ENCODE peak calls at places on chromosomes 7 and 10, in five cellular contexts. U is cardiac muscle cell, Z is colonic mucosa, L is mesendoderm, E is hepatocyte. B is an unnamed sample.

GRCh38 chr7:117871778-117872538 is 1.3 kb downstream of the CTTNBP2 start:
- DNase-seq in U (peak; percentile 72), L (peak; percentile 59), Z (peak; percentile 27), E (peak; percentile 42), B (peak; percentile 20)

GRCh38 chr7:106176414-106177294 is 64.5 kb upstream of the SYPL1 start:
- DNase-seq in Z (peak; percentile 83), E (peak; percentile 89), U (peak; percentile 90), L (peak; percentile 90), B (peak; percentile 88)

GRCh38 chr7:66150471-66150870 is 35.8 kb downstream of the CRCP start:
- DNase-seq in Z (peak; percentile 60), E (no peak), L (no peak), U (no peak), B (peak; percentile 62)

GRCh38 chr10:4801405-4801804 is 24.6 kb upstream of the AKR1E2 start:
- DNase-seq in Z (no peak), L (peak; percentile 44), U (no peak), E (no peak), B (no peak)

GRCh38 chr7:17446340-17446739 is 147.9 kb downstream of the AHR start:
- DNase-seq in Z (no peak), L (no peak), U (no peak), E (no peak), B (no peak)

GRCh38 chr10:65320256-65321026 is 1605.4 kb upstream of the LRRTM3 start:
- DNase-seq in E (no peak), L (peak; percentile 27), U (no peak), Z (no peak), B (no peak)

GRCh38 chr7:27128034-27128433 is 2.5 kb downstream of the HOXA4 start:
- DNase-seq in E (no peak), U (no peak), Z (peak; percentile 26), L (no peak), B (no peak)

GRCh38 chr10:112361951-112362770 is 11.8 kb upstream of the ACSL5 start:
- DNase-seq in L (peak; percentile 78), Z (peak; percentile 79), E (no peak), U (peak; percentile 35), B (peak; percentile 59)

GRCh38 chr7:121138262-121138933 is 149.9 kb downstream of the CPED1 start:
- DNase-seq in E (no peak), U (no peak), L (peak; percentile 30), Z (no peak), B (no peak)

GRCh38 chr7:90626011-90626410 is 29.9 kb downstream of the CDK14 start:
- DNase-seq in U (no peak), Z (no peak), L (peak; percentile 85), E (no peak), B (no peak)

GRCh38 chr7:130904031-130904757 is 170.2 kb upstream of the KLF14 start:
- DNase-seq in U (no peak), E (peak; percentile 70), Z (no peak), L (peak; percentile 77), B (peak; percentile 79)

GRCh38 chr10:100158044-100158805 is 27.6 kb downstream of the ERLIN1 start:
- DNase-seq in U (no peak), L (no peak), E (no peak), Z (no peak), B (no peak)

GRCh38 chr7:36128448-36129047 is 24.5 kb upstream of the EEPD1 start:
- DNase-seq in L (peak; percentile 44), Z (peak; percentile 87), U (no peak), E (peak; percentile 67), B (peak; percentile 93)

GRCh38 chr7:1085910-1086421 is 1.9 kb upstream of the GPER1 start:
- DNase-seq in U (no peak), Z (no peak), E (no peak), L (no peak), B (no peak)

GRCh38 chr10:107618461-107619093 is 454.1 kb upstream of the SORCS1 start:
- DNase-seq in L (no peak), Z (no peak), E (no peak), U (no peak), B (no peak)

GRCh38 chr7:824106-824505 is 8.2 kb upstream of the SUN1 start:
- DNase-seq in Z (no peak), E (no peak), L (no peak), U (no peak), B (peak; percentile 30)

GRCh38 chr7:4659551-4660286 is 22.4 kb upstream of the FOXK1 start:
- DNase-seq in E (no peak), Z (no peak), L (peak; percentile 28), U (no peak), B (no peak)

GRCh38 chr7:48074231-48074654 is 14.8 kb upstream of the UPP1 start:
- DNase-seq in Z (no peak), U (no peak), L (no peak), E (no peak), B (no peak)

GRCh38 chr10:113958631-113959382 is 84.9 kb upstream of the ADRB1 start:
- DNase-seq in E (peak; percentile 91), L (peak; percentile 75), U (no peak), Z (peak; percentile 76), B (peak; percentile 22)

GRCh38 chr10:48981310-48981907 is 41.8 kb upstream of the LRRC18 start:
- DNase-seq in L (peak; percentile 77), E (peak; percentile 81), Z (peak; percentile 51), U (peak; percentile 85), B (peak; percentile 64)

DNA sequence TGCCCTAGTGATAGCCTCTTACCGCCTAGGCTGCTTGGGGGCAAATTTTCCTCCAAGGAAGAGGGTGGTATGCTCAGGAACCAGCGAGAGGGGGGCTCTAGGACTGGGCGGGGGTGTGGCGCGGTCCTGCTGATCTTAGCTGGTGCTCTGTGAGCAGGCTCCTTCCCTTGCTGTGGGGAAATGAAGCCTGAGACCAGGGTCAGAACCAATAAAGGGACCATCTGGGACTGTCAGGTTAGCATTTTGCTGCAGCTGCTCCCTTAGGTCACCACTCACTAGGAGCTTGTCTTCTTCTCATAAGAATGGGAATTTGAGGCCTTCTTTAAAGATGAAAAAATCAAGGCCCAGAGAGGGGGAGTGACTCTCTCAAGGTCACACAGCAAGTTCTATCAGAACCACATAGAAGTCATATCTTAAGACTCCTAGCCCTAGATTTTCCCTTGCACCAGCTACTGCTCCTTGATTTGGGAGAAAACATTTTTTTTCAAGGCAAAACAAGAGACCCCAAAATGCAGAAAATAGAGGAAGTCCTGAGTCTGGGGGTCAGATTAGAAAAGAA is 2.0 kb upstream of the NEUROG3 start:
- DNase-seq in U (no peak), Z (no peak), L (no peak), E (no peak), B (no peak)
- H3K4me3 ChIP-seq in U (no peak overlapping the region), Z (no peak overlapping the region), L (no peak overlapping the region), E (no peak overlapping the region), B (no peak overlapping the region)

GRCh38 chr10:95290801-95291633 is at the start of gene PDLIM1:
- DNase-seq in U (peak; percentile 80), E (peak; percentile 93), Z (peak; percentile 86), L (peak; percentile 78), B (peak; percentile 92)
- H3K27ac ChIP-seq in U (peak within 1 kb of the TSS; percentile 71), E (peak within 1 kb of the TSS; percentile 92), Z (peak within 1 kb of the TSS; percentile 89), L (peak within 1 kb of the TSS; percentile 74), B (peak within 1 kb of the TSS; percentile 85)

GRCh38 chr7:103542470-103542869 is 96.5 kb upstream of the SLC26A5 start:
- DNase-seq in E (no peak), U (no peak), Z (no peak), L (no peak), B (no peak)

GRCh38 chr7:103540986-103541385 is 95.0 kb upstream of the SLC26A5 start:
- DNase-seq in L (no peak), U (no peak), E (no peak), Z (no peak), B (peak; percentile 51)

GRCh38 chr7:103540338-103540737 is 94.3 kb upstream of the SLC26A5 start:
- DNase-seq in Z (no peak), L (no peak), E (no peak), U (no peak), B (no peak)

GRCh38 chr7:103539875-103540274 is 93.9 kb upstream of the SLC26A5 start:
- DNase-seq in Z (no peak), L (no peak), E (no peak), U (no peak), B (no peak)

DNA sequence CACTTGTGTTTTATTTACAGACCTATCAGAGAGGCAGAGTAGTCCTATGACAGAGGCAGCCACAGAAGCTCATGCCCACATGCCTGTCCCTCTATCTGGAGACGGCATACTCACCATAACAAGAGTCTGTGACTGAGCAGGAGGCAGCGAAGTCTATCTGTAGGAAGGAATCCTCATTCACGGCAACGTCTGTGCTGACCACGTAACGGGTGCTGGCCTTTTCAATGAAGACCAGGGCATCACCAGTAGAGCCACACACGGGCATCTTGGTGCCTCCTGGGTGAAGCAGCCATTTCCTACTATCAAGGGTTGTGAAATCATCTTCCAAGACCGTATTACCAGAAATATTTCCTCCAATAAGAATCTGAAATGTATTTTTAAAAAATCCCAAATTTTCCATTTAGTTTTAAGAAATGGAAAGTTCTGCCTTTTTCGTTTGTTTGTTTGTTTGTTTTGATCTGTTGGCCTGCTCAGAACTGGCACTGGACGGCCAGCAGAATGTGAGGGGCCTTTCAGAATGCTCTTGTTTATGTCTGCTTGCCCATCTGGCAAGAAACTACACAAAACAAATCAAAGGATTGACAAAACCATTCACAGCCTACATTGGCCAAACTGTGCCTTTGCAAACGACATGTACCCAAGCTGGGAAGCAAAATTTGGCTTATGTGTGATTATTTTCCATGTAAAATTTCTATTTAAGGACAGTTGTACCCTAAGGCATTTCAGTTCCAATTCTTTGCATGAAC is 93.1 kb upstream of the SLC26A5 start:
- DNase-seq in L (no peak), E (no peak), Z (no peak), U (no peak), B (no peak)
- H3K4me3 ChIP-seq in L (no peak overlapping the region), E (no peak overlapping the region), Z (no peak overlapping the region), U (no peak overlapping the region), B (no peak overlapping the region)

DNA sequence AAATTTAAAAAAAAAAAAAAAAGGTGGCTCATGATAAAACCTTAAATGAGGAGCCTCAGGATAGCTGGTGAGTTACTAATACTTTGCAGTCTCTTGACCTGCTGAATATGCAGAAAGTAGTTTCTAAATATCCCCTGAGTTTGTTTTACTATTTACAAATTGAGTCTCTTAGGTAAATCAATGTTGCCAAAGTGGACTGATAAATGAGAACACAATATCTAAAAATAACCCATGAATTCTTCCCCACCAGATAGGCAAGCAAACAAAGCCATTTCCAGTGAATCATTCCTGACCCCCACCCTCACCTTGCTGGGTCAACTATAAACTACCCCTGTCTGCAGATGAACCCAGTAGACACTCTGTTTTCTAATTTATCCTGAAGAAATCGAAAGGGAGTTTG is 78.9 kb downstream of the GFRA1 start:
- DNase-seq in U (no peak), L (no peak), E (no peak), Z (no peak), B (no peak)
- H3K27ac ChIP-seq in U (no peak overlapping the region), L (no peak overlapping the region), E (no peak overlapping the region), Z (no peak overlapping the region), B (no peak overlapping the region)

DNA sequence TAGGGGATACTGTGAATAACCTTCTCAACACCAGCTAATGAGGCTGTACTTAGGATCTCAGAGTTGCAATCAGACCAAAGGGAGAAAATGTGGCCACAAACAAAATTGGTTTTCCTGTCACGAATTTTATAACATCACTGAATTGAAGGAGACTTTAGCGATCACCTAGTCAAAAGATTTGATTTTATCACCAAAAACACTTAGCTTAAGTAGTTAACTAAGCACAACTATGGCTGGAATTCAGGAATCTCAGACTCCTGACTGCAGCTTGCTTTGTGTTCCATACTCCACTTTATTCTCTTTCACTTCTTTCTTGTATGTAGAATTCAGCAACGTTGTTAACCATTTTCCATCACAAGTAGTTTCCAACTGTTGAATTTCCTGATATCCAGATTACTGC is 152.0 kb downstream of the SLC16A9 start:
- DNase-seq in L (peak; percentile 72), U (peak; percentile 60), Z (no peak), E (no peak), B (no peak)
- H3K4me3 ChIP-seq in L (no peak overlapping the region), U (no peak overlapping the region), Z (no peak overlapping the region), E (no peak overlapping the region), B (no peak overlapping the region)

GRCh38 chr10:35691522-35692236 is 49.6 kb upstream of the FZD8 start:
- DNase-seq in E (no peak), Z (no peak), L (peak; percentile 71), U (no peak), B (no peak)
- H3K27ac ChIP-seq in E (no peak overlapping the region), Z (no peak overlapping the region), L (no peak overlapping the region), U (no peak overlapping the region), B (no peak overlapping the region)

B was measured in psoas muscle.